ENCODE peak calls at places on chromosome 13, in ten cellular contexts. One of them, this sample, is unnamed.

GRCh38 chr13:48431431-48431830 is 18.5 kb upstream of the LPAR6 start:
- DNase-seq in Calu3: no peak
- DNase-seq in endothelial cell: no peak
- DNase-seq in body of pancreas: no peak
- DNase-seq in astrocyte of the spinal cord: peak
- DNase-seq in CD8-positive, alpha-beta T cell: no peak
- DNase-seq in stomach: no peak
- DNase-seq in AG04450: no peak
- DNase-seq in MCF 10A: no peak
- DNase-seq in GM12865: no peak
- DNase-seq in this sample: no peak

GRCh38 chr13:76927955-76928354 is 20.4 kb upstream of the ACOD1 start:
- DNase-seq in Calu3: no peak
- DNase-seq in endothelial cell: no peak
- DNase-seq in body of pancreas: no peak
- DNase-seq in astrocyte of the spinal cord: no peak
- DNase-seq in CD8-positive, alpha-beta T cell: no peak
- DNase-seq in stomach: no peak
- DNase-seq in AG04450: no peak
- DNase-seq in MCF 10A: no peak
- DNase-seq in GM12865: no peak
- DNase-seq in this sample: no peak

GRCh38 chr13:53189162-53189561 is 160.5 kb downstream of the OLFM4 start:
- DNase-seq in Calu3: no peak
- DNase-seq in endothelial cell: no peak
- DNase-seq in body of pancreas: no peak
- DNase-seq in astrocyte of the spinal cord: no peak
- DNase-seq in CD8-positive, alpha-beta T cell: no peak
- DNase-seq in stomach: no peak
- DNase-seq in AG04450: no peak
- DNase-seq in MCF 10A: no peak
- DNase-seq in GM12865: no peak
- DNase-seq in this sample: no peak

GRCh38 chr13:30421093-30422055 is 919 bp upstream of the UBE2L5 start:
- DNase-seq in Calu3: peak
- DNase-seq in endothelial cell: peak
- DNase-seq in body of pancreas: peak
- DNase-seq in astrocyte of the spinal cord: peak
- DNase-seq in CD8-positive, alpha-beta T cell: peak
- DNase-seq in stomach: peak
- DNase-seq in AG04450: peak
- DNase-seq in MCF 10A: peak
- DNase-seq in GM12865: peak
- DNase-seq in this sample: peak

GRCh38 chr13:94412870-94413269 is 66.6 kb downstream of the DCT start:
- DNase-seq in Calu3: no peak
- DNase-seq in endothelial cell: no peak
- DNase-seq in body of pancreas: no peak
- DNase-seq in astrocyte of the spinal cord: no peak
- DNase-seq in CD8-positive, alpha-beta T cell: no peak
- DNase-seq in stomach: no peak
- DNase-seq in AG04450: no peak
- DNase-seq in MCF 10A: no peak
- DNase-seq in GM12865: no peak
- DNase-seq in this sample: no peak

GRCh38 chr13:112719556-112719955 is 29.7 kb downstream of the ATP11A start:
- DNase-seq in Calu3: no peak
- DNase-seq in endothelial cell: no peak
- DNase-seq in body of pancreas: no peak
- DNase-seq in astrocyte of the spinal cord: no peak
- DNase-seq in CD8-positive, alpha-beta T cell: no peak
- DNase-seq in stomach: no peak
- DNase-seq in AG04450: no peak
- DNase-seq in MCF 10A: no peak
- DNase-seq in GM12865: no peak
- DNase-seq in this sample: no peak

GRCh38 chr13:24625324-24625723 is 54.9 kb upstream of the ATP12A start:
- DNase-seq in Calu3: no peak
- DNase-seq in endothelial cell: no peak
- DNase-seq in body of pancreas: no peak
- DNase-seq in astrocyte of the spinal cord: no peak
- DNase-seq in CD8-positive, alpha-beta T cell: no peak
- DNase-seq in stomach: no peak
- DNase-seq in AG04450: no peak
- DNase-seq in MCF 10A: no peak
- DNase-seq in GM12865: peak
- DNase-seq in this sample: no peak

GRCh38 chr13:112790735-112791641 is 101.2 kb downstream of the ATP11A start:
- DNase-seq in Calu3: no peak
- DNase-seq in endothelial cell: no peak
- DNase-seq in body of pancreas: no peak
- DNase-seq in astrocyte of the spinal cord: no peak
- DNase-seq in CD8-positive, alpha-beta T cell: no peak
- DNase-seq in stomach: peak
- DNase-seq in AG04450: no peak
- DNase-seq in MCF 10A: no peak
- DNase-seq in GM12865: no peak
- DNase-seq in this sample: peak

GRCh38 chr13:114111577-114111976 is 20.8 kb downstream of the RASA3 start:
- DNase-seq in Calu3: no peak
- DNase-seq in endothelial cell: no peak
- DNase-seq in body of pancreas: no peak
- DNase-seq in astrocyte of the spinal cord: peak
- DNase-seq in CD8-positive, alpha-beta T cell: no peak
- DNase-seq in stomach: no peak
- DNase-seq in AG04450: peak
- DNase-seq in MCF 10A: no peak
- DNase-seq in GM12865: no peak
- DNase-seq in this sample: no peak

DNA sequence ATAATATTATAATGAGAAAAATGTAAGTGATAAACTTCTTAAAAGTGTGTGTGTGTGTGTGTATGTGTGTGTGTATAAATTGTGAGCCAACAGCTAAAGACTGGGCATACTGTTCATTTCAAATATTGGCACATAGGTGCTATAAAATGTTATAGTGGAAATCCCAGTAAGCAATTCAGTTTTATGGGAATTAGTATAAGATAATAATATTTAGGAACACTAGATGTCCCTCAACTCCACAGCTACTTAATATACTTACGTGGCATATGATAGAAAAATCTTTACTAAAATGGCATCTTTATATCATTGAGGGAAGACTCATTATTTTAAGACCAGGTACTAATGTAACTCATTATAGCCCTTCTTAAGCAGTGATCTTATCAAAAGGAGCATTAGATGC is 266.3 kb downstream of the MAB21L1 start:
- DNase-seq in Calu3: no peak
- DNase-seq in endothelial cell: no peak
- DNase-seq in body of pancreas: no peak
- DNase-seq in astrocyte of the spinal cord: peak
- DNase-seq in CD8-positive, alpha-beta T cell: no peak
- DNase-seq in stomach: no peak
- DNase-seq in AG04450: no peak
- DNase-seq in MCF 10A: peak
- DNase-seq in GM12865: no peak
- DNase-seq in this sample: no peak
- TF ChIP-seq CTCF in Calu3: no peak
- TF ChIP-seq CTCF in endothelial cell: no peak
- TF ChIP-seq CTCF in body of pancreas: no peak
- TF ChIP-seq CTCF in astrocyte of the spinal cord: no peak
- TF ChIP-seq CTCF in CD8-positive, alpha-beta T cell: no peak
- TF ChIP-seq CTCF in stomach: no peak
- TF ChIP-seq CTCF in AG04450: no peak
- TF ChIP-seq CTCF in MCF 10A: no peak
- TF ChIP-seq CTCF in GM12865: no peak
- TF ChIP-seq CTCF in this sample: no peak

DNA sequence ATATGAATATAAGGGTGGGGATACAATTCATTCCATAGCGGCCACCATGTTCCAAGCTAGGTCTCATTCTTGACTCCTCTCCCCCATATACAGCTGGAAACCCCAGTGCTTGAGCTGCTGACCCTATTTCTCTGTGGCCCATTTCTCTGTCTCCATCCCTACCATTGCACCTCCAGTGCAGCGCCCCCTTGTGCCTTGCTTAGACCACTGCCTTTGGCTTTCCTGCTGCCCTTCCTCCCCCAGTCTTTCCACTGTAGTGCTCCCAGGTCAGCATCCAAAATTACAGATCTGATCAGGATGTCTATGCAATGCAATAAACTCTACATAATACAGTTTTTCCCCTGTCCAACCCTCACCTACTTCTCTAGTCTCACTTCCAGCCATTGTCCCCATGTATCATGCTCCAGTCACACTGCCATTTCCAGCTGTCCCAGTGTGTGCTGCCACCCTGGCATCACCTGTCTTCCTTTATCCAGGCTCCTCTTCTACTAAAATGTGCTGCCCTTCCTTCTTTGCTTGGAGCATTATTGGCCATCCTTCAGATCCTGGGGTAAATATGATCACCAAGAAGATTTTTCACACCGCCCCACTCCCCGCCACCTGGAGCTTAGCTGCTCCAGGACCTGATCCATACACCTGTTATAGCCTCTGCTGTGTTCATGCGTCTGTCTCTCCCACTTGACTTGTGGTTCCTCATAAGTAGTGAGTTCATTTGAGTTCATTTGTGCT is 199.4 kb upstream of the IPO5 start:
- DNase-seq in Calu3: no peak
- DNase-seq in endothelial cell: no peak
- DNase-seq in body of pancreas: no peak
- DNase-seq in astrocyte of the spinal cord: no peak
- DNase-seq in CD8-positive, alpha-beta T cell: no peak
- DNase-seq in stomach: no peak
- DNase-seq in AG04450: no peak
- DNase-seq in MCF 10A: no peak
- DNase-seq in GM12865: no peak
- DNase-seq in this sample: peak
- TF ChIP-seq CTCF in Calu3: no peak
- TF ChIP-seq CTCF in endothelial cell: peak
- TF ChIP-seq CTCF in body of pancreas: no peak
- TF ChIP-seq CTCF in astrocyte of the spinal cord: peak
- TF ChIP-seq CTCF in CD8-positive, alpha-beta T cell: no peak
- TF ChIP-seq CTCF in stomach: no peak
- TF ChIP-seq CTCF in AG04450: peak
- TF ChIP-seq CTCF in MCF 10A: no peak
- TF ChIP-seq CTCF in GM12865: peak
- TF ChIP-seq CTCF in this sample: peak

GRCh38 chr13:100648354-100648753 is 26.2 kb downstream of the TMTC4 start:
- DNase-seq in Calu3: no peak
- DNase-seq in endothelial cell: no peak
- DNase-seq in body of pancreas: no peak
- DNase-seq in astrocyte of the spinal cord: no peak
- DNase-seq in CD8-positive, alpha-beta T cell: no peak
- DNase-seq in stomach: no peak
- DNase-seq in AG04450: no peak
- DNase-seq in MCF 10A: no peak
- DNase-seq in GM12865: no peak
- DNase-seq in this sample: no peak

GRCh38 chr13:100645382-100645781 is 29.2 kb downstream of the TMTC4 start:
- DNase-seq in Calu3: no peak
- DNase-seq in endothelial cell: no peak
- DNase-seq in body of pancreas: no peak
- DNase-seq in astrocyte of the spinal cord: no peak
- DNase-seq in CD8-positive, alpha-beta T cell: no peak
- DNase-seq in stomach: no peak
- DNase-seq in AG04450: no peak
- DNase-seq in MCF 10A: no peak
- DNase-seq in GM12865: no peak
- DNase-seq in this sample: no peak

GRCh38 chr13:100644328-100644727 is 30.3 kb downstream of the TMTC4 start:
- DNase-seq in Calu3: no peak
- DNase-seq in endothelial cell: no peak
- DNase-seq in body of pancreas: no peak
- DNase-seq in astrocyte of the spinal cord: no peak
- DNase-seq in CD8-positive, alpha-beta T cell: no peak
- DNase-seq in stomach: no peak
- DNase-seq in AG04450: peak
- DNase-seq in MCF 10A: no peak
- DNase-seq in GM12865: no peak
- DNase-seq in this sample: no peak

GRCh38 chr13:100646871-100647270 is 27.7 kb downstream of the TMTC4 start:
- DNase-seq in Calu3: no peak
- DNase-seq in endothelial cell: no peak
- DNase-seq in body of pancreas: no peak
- DNase-seq in astrocyte of the spinal cord: no peak
- DNase-seq in CD8-positive, alpha-beta T cell: no peak
- DNase-seq in stomach: no peak
- DNase-seq in AG04450: no peak
- DNase-seq in MCF 10A: no peak
- DNase-seq in GM12865: no peak
- DNase-seq in this sample: no peak

GRCh38 chr13:100646030-100646673 is 28.4 kb downstream of the TMTC4 start:
- DNase-seq in Calu3: peak
- DNase-seq in endothelial cell: peak
- DNase-seq in body of pancreas: no peak
- DNase-seq in astrocyte of the spinal cord: peak
- DNase-seq in CD8-positive, alpha-beta T cell: no peak
- DNase-seq in stomach: peak
- DNase-seq in AG04450: no peak
- DNase-seq in MCF 10A: peak
- DNase-seq in GM12865: no peak
- DNase-seq in this sample: peak
- TF ChIP-seq CTCF in Calu3: no peak
- TF ChIP-seq CTCF in endothelial cell: peak
- TF ChIP-seq CTCF in body of pancreas: peak
- TF ChIP-seq CTCF in astrocyte of the spinal cord: peak
- TF ChIP-seq CTCF in CD8-positive, alpha-beta T cell: no peak
- TF ChIP-seq CTCF in stomach: no peak
- TF ChIP-seq CTCF in AG04450: peak
- TF ChIP-seq CTCF in MCF 10A: peak
- TF ChIP-seq CTCF in GM12865: no peak
- TF ChIP-seq CTCF in this sample: no peak

GRCh38 chr13:21033224-21033855 is 28.0 kb downstream of the LATS2 start:
- DNase-seq in Calu3: peak
- DNase-seq in endothelial cell: no peak
- DNase-seq in body of pancreas: peak
- DNase-seq in astrocyte of the spinal cord: peak
- DNase-seq in CD8-positive, alpha-beta T cell: no peak
- DNase-seq in stomach: peak
- DNase-seq in AG04450: no peak
- DNase-seq in MCF 10A: peak
- DNase-seq in GM12865: no peak
- DNase-seq in this sample: no peak

GRCh38 chr13:21037656-21038055 is 23.7 kb downstream of the LATS2 start:
- DNase-seq in Calu3: no peak
- DNase-seq in endothelial cell: no peak
- DNase-seq in body of pancreas: no peak
- DNase-seq in astrocyte of the spinal cord: no peak
- DNase-seq in CD8-positive, alpha-beta T cell: no peak
- DNase-seq in stomach: no peak
- DNase-seq in AG04450: no peak
- DNase-seq in MCF 10A: no peak
- DNase-seq in GM12865: no peak
- DNase-seq in this sample: no peak

GRCh38 chr13:21033866-21034601 is 27.4 kb downstream of the LATS2 start:
- DNase-seq in Calu3: peak
- DNase-seq in endothelial cell: no peak
- DNase-seq in body of pancreas: peak
- DNase-seq in astrocyte of the spinal cord: peak
- DNase-seq in CD8-positive, alpha-beta T cell: no peak
- DNase-seq in stomach: peak
- DNase-seq in AG04450: no peak
- DNase-seq in MCF 10A: peak
- DNase-seq in GM12865: no peak
- DNase-seq in this sample: no peak

GRCh38 chr13:21032656-21033055 is 28.7 kb downstream of the LATS2 start:
- DNase-seq in Calu3: no peak
- DNase-seq in endothelial cell: no peak
- DNase-seq in body of pancreas: no peak
- DNase-seq in astrocyte of the spinal cord: no peak
- DNase-seq in CD8-positive, alpha-beta T cell: no peak
- DNase-seq in stomach: no peak
- DNase-seq in AG04450: no peak
- DNase-seq in MCF 10A: no peak
- DNase-seq in GM12865: no peak
- DNase-seq in this sample: no peak

GRCh38 chr13:21034602-21035190 is 26.7 kb downstream of the LATS2 start:
- DNase-seq in Calu3: peak
- DNase-seq in endothelial cell: peak
- DNase-seq in body of pancreas: no peak
- DNase-seq in astrocyte of the spinal cord: peak
- DNase-seq in CD8-positive, alpha-beta T cell: no peak
- DNase-seq in stomach: no peak
- DNase-seq in AG04450: no peak
- DNase-seq in MCF 10A: no peak
- DNase-seq in GM12865: no peak
- DNase-seq in this sample: peak
- TF ChIP-seq CTCF in Calu3: no peak
- TF ChIP-seq CTCF in endothelial cell: no peak
- TF ChIP-seq CTCF in body of pancreas: peak
- TF ChIP-seq CTCF in astrocyte of the spinal cord: peak
- TF ChIP-seq CTCF in CD8-positive, alpha-beta T cell: no peak
- TF ChIP-seq CTCF in stomach: no peak
- TF ChIP-seq CTCF in AG04450: no peak
- TF ChIP-seq CTCF in MCF 10A: no peak
- TF ChIP-seq CTCF in GM12865: no peak
- TF ChIP-seq CTCF in this sample: no peak